ENCODE peak calls at places on chromosomes 16 and 17, in four cellular contexts. O is endodermal cell, H is K562, U is heart right ventricle. V is an unnamed sample.

GRCh38 chr17:48261297-48261880 is 153.8 kb downstream of the SNX11 start:
- DNase-seq in O (peak), U (no peak), H (peak), V (no peak)

GRCh38 chr17:75853410-75853809 is 1.7 kb downstream of the WBP2 start:
- DNase-seq in H (no peak), O (peak), U (no peak), V (peak)

GRCh38 chr17:2299136-2299535 is 4.4 kb downstream of the SMG6 start:
- DNase-seq in H (no peak), U (no peak), O (no peak), V (peak)

GRCh38 chr17:40399185-40399584 is 18.5 kb downstream of the TOP2A start:
- DNase-seq in O (no peak), U (no peak), H (peak), V (no peak)

GRCh38 chr17:35590249-35590824 is 3.2 kb downstream of the AP2B1 start:
- DNase-seq in H (no peak), O (no peak), U (no peak), V (no peak)

GRCh38 chr17:5508855-5509254 is 22.5 kb downstream of the MIS12 start:
- DNase-seq in H (no peak), O (peak), U (no peak), V (peak)

GRCh38 chr17:79075433-79075805 is 795 bp downstream of the ENGASE start:
- DNase-seq in U (no peak), H (no peak), O (no peak), V (peak)

GRCh38 chr16:85089485-85089884 is 22.8 kb downstream of the CIBAR2 start:
- DNase-seq in O (no peak), H (no peak), U (no peak), V (peak)

GRCh38 chr17:66441012-66441703 is 138.7 kb downstream of the PRKCA start:
- DNase-seq in U (no peak), O (no peak), H (no peak), V (no peak)

GRCh38 chr16:14303182-14303618 is 232.1 kb downstream of the MRTFB start:
- DNase-seq in H (no peak), U (no peak), O (peak), V (peak)
- H3K27ac ChIP-seq in H (peak), U (peak), O (no peak), V (peak)

DNA sequence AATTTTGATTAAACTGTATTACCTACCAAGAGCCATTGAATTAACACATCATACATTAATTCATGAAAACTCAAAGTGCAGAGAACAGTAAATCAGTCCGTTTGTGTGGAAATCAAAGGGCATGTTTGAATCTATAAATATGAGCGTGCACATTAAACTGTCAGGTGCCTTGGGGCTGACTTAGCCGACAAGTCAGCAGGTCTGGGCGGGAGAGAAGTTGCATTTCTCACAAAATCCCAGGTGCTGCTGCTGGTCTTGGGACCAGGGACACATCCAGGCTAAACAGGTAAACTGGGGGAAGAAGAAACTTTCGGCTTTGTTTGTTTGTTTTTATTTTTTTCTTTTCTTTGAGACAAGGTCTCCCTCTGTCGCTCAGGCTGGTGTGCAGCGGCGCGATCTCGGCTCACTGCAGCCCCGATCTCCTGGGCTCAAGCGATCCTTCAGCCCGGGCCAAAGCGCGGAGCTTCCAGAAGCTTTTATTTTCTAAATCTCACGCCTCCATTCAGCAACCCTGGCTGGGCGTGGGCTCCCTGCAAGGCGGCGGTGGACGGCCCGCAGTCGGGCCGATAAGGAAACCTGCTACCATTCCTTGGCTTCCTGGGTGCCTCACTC is 213.9 kb downstream of the MRTFB start:
- DNase-seq in U (no peak), H (no peak), O (no peak), V (peak)
- H3K27ac ChIP-seq in U (peak), H (peak), O (no peak), V (peak)

DNA sequence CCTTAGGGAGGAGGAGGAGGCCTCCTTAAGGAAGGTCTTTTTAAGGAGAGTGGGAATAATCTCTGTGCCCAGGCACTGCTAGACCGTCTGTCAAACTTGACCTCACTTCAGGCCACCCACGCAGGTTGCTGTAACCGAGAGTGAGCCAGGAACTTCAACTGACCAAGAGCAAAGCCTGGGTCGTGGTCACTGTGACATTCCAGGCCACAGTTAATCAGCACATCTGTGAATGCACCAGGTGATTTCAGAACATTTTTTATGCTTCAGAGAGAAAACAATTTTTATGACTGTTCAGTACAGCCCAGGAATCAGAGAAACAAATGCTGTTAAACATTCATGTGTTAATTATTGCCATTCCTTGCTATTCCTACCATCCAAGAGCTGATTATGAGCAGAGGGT is 226.6 kb upstream of the ASIC2 start:
- DNase-seq in U (no peak), O (no peak), H (no peak), V (peak)
- H3K27ac ChIP-seq in U (no peak), O (no peak), H (no peak), V (no peak)

DNA sequence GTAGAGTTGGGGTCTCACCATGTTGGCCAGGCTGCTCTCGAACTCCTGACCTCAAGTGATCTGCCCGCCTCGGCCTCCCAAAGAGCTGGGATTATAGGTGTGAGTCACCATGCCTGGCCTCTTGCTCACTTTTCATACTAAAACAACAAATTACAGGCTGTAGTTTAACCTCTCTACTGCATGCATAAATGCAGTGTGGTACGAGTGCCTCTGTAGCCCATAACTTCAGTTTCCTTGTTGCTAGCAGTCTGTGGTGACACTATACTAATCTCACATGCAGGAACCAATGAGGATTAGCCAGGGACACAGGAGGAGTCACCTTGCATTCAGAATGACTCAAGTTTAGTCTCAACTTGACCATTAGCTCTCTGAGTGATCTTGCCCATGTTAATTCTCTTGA is 20.1 kb downstream of the HMOX2 start:
- DNase-seq in H (no peak), U (no peak), O (no peak), V (peak)
- H3K27ac ChIP-seq in H (no peak), U (no peak), O (no peak), V (peak)

DNA sequence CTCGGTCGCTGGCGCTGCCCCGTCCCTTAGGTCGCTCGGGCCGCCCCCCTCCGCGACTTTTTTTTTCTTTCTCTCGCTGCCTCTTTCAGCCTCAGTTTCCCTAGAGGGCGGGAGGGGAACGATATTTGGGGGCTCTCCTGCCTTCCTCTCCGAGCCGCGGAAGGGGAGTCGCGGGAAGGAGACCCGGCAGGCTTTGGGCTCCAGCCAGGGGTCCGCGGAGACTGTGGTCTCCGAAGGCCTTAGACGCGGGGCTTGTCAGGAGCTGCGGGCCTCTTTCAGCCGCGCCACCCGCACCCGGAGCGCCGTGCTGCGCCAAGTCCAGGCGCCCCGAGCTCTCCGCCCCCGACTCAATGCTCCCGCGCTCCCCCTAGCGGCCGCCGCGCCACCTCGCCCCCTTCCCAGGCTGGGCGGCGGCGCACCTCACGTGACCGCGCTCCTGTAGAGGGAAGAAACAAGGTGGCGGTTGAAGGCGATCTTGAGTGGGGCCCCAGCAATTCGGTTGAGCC is at the start of gene LRRC37B:
- DNase-seq in H (peak), O (peak), U (peak), V (peak)
- H3K27ac ChIP-seq in H (peak), O (peak), U (peak), V (peak)

GRCh38 chr16:8944113-8944765 is 19.5 kb downstream of the USP7 start:
- DNase-seq in O (peak), H (no peak), U (no peak), V (peak)

GRCh38 chr16:8946544-8946943 is 17.2 kb downstream of the USP7 start:
- DNase-seq in O (peak), U (no peak), H (no peak), V (no peak)

GRCh38 chr16:8941718-8942344 is 21.9 kb downstream of the USP7 start:
- DNase-seq in O (no peak), U (no peak), H (no peak), V (no peak)

GRCh38 chr16:8945626-8946296 is 17.9 kb downstream of the USP7 start:
- DNase-seq in U (no peak), H (no peak), O (no peak), V (no peak)

GRCh38 chr16:8943001-8943763 is 20.5 kb downstream of the USP7 start:
- DNase-seq in O (peak), H (no peak), U (no peak), V (no peak)
- H3K27ac ChIP-seq in O (no peak), H (no peak), U (no peak), V (no peak)

GRCh38 chr16:19114359-19115147 is 789 bp downstream of the ITPRIPL2 start:
- DNase-seq in H (no peak), U (peak), O (peak), V (peak)
- H3K27ac ChIP-seq in H (no peak), U (peak), O (no peak), V (peak)

GRCh38 chr17:52678211-52678610 is 519.7 kb upstream of the CA10 start:
- DNase-seq in O (no peak), U (no peak), H (no peak), V (peak)

GRCh38 chr17:52686140-52686539 is 527.6 kb upstream of the CA10 start:
- DNase-seq in U (no peak), H (no peak), O (no peak), V (no peak)

DNA sequence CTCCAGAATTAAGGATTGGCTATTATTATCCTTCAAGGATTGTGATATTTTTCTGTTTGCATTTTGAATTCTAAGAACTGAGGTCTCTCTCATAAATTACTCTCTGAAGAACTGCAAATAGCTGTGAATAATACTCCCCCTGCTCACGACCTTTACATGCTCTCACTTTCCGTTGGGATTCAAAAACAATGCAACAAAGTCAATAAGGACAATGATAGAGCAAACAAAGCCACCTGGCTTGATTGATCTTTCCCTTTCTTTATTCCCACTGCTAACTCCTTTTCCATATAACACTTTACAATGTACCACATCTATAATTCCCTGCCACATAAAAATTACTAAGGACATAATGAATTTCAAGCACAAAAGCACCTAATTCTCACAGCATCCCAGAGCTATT is 523.0 kb upstream of the CA10 start:
- DNase-seq in U (no peak), H (no peak), O (no peak), V (no peak)
- H3K27ac ChIP-seq in U (no peak), H (no peak), O (no peak), V (no peak)

GRCh38 chr16:22198547-22199293 is 7.4 kb upstream of the EEF2K start:
- DNase-seq in H (peak), O (no peak), U (no peak), V (no peak)
- H3K27ac ChIP-seq in H (no peak), O (no peak), U (peak), V (peak)